ENCODE peak calls at places on chromosomes 13 and 19, in ten cellular contexts. One of them, this sample, is unnamed. For H3K9me3, the result is how much of the 10 kb centered on the place peaks cover.

GRCh38 chr19:7187605-7188339 is 106.4 kb downstream of the INSR start:
- DNase-seq in lower lobe of right lung: no peak
- DNase-seq in fibroblast of lung: no peak
- DNase-seq in psoas muscle: no peak
- DNase-seq in pancreas: no peak
- DNase-seq in left ventricle myocardium inferior: no peak
- DNase-seq in uterus: no peak
- DNase-seq in SK-N-SH: no peak
- DNase-seq in thoracic aorta: no peak
- DNase-seq in PC-3: no peak
- DNase-seq in this sample: no peak

GRCh38 chr19:45200614-45201013 is 22.0 kb downstream of the BLOC1S3 start:
- DNase-seq in lower lobe of right lung: no peak
- DNase-seq in fibroblast of lung: peak
- DNase-seq in pancreas: no peak
- DNase-seq in left ventricle myocardium inferior: no peak
- DNase-seq in SK-N-SH: no peak
- DNase-seq in psoas muscle: no peak
- DNase-seq in PC-3: no peak
- DNase-seq in thoracic aorta: no peak
- DNase-seq in uterus: no peak
- DNase-seq in this sample: no peak

GRCh38 chr19:27758626-27759505 is 1454.1 kb downstream of the UQCRFS1 start:
- DNase-seq in lower lobe of right lung: no peak
- DNase-seq in psoas muscle: no peak
- DNase-seq in fibroblast of lung: no peak
- DNase-seq in left ventricle myocardium inferior: no peak
- DNase-seq in SK-N-SH: no peak
- DNase-seq in uterus: no peak
- DNase-seq in pancreas: no peak
- DNase-seq in PC-3: no peak
- DNase-seq in thoracic aorta: no peak
- DNase-seq in this sample: no peak

GRCh38 chr13:61414686-61415664 is 674 bp downstream of the PCDH20 start:
- DNase-seq in pancreas: peak
- DNase-seq in lower lobe of right lung: peak
- DNase-seq in PC-3: peak
- DNase-seq in SK-N-SH: peak
- DNase-seq in fibroblast of lung: peak
- DNase-seq in thoracic aorta: no peak
- DNase-seq in left ventricle myocardium inferior: peak
- DNase-seq in uterus: peak
- DNase-seq in psoas muscle: peak
- DNase-seq in this sample: no peak

GRCh38 chr19:50486823-50487515 is 10.3 kb upstream of the GARIN5A start:
- DNase-seq in uterus: no peak
- DNase-seq in psoas muscle: peak
- DNase-seq in PC-3: peak
- DNase-seq in thoracic aorta: no peak
- DNase-seq in left ventricle myocardium inferior: no peak
- DNase-seq in fibroblast of lung: peak
- DNase-seq in pancreas: no peak
- DNase-seq in lower lobe of right lung: peak
- DNase-seq in SK-N-SH: peak
- DNase-seq in this sample: no peak

GRCh38 chr13:49585220-49586157 is at the start of gene RCBTB1:
- DNase-seq in left ventricle myocardium inferior: peak
- DNase-seq in lower lobe of right lung: peak
- DNase-seq in uterus: peak
- DNase-seq in thoracic aorta: peak
- DNase-seq in PC-3: peak
- DNase-seq in psoas muscle: peak
- DNase-seq in pancreas: peak
- DNase-seq in SK-N-SH: peak
- DNase-seq in fibroblast of lung: peak
- DNase-seq in this sample: peak

GRCh38 chr19:45396389-45397260 is 8.2 kb downstream of the PPP1R13L start:
- DNase-seq in pancreas: no peak
- DNase-seq in SK-N-SH: no peak
- DNase-seq in fibroblast of lung: no peak
- DNase-seq in left ventricle myocardium inferior: no peak
- DNase-seq in PC-3: no peak
- DNase-seq in thoracic aorta: no peak
- DNase-seq in uterus: no peak
- DNase-seq in psoas muscle: no peak
- DNase-seq in lower lobe of right lung: no peak
- DNase-seq in this sample: no peak

GRCh38 chr19:926595-927043 is 784 bp downstream of the ARID3A start:
- DNase-seq in PC-3: peak
- DNase-seq in SK-N-SH: no peak
- DNase-seq in thoracic aorta: no peak
- DNase-seq in lower lobe of right lung: peak
- DNase-seq in psoas muscle: peak
- DNase-seq in left ventricle myocardium inferior: peak
- DNase-seq in uterus: peak
- DNase-seq in fibroblast of lung: no peak
- DNase-seq in pancreas: peak
- DNase-seq in this sample: no peak

GRCh38 chr13:33487575-33488243 is 202.2 kb upstream of the STARD13 start:
- DNase-seq in fibroblast of lung: no peak
- DNase-seq in pancreas: no peak
- DNase-seq in PC-3: peak
- DNase-seq in lower lobe of right lung: no peak
- DNase-seq in thoracic aorta: no peak
- DNase-seq in left ventricle myocardium inferior: no peak
- DNase-seq in uterus: no peak
- DNase-seq in psoas muscle: no peak
- DNase-seq in SK-N-SH: no peak
- DNase-seq in this sample: no peak

GRCh38 chr13:42354246-42355117 is 82.5 kb downstream of the AKAP11 start:
- DNase-seq in fibroblast of lung: peak
- DNase-seq in thoracic aorta: no peak
- DNase-seq in psoas muscle: no peak
- DNase-seq in uterus: no peak
- DNase-seq in left ventricle myocardium inferior: no peak
- DNase-seq in SK-N-SH: no peak
- DNase-seq in PC-3: peak
- DNase-seq in lower lobe of right lung: no peak
- DNase-seq in pancreas: no peak
- DNase-seq in this sample: no peak

GRCh38 chr19:38653028-38653571 is 5.7 kb downstream of the ACTN4 start:
- DNase-seq in SK-N-SH: no peak
- DNase-seq in left ventricle myocardium inferior: no peak
- DNase-seq in psoas muscle: no peak
- DNase-seq in uterus: no peak
- DNase-seq in PC-3: no peak
- DNase-seq in lower lobe of right lung: no peak
- DNase-seq in pancreas: peak
- DNase-seq in fibroblast of lung: peak
- DNase-seq in thoracic aorta: no peak
- DNase-seq in this sample: no peak

GRCh38 chr19:10580979-10581631 is 6.0 kb downstream of the AP1M2 start:
- DNase-seq in thoracic aorta: peak
- DNase-seq in uterus: peak
- DNase-seq in SK-N-SH: peak
- DNase-seq in psoas muscle: peak
- DNase-seq in fibroblast of lung: peak
- DNase-seq in PC-3: peak
- DNase-seq in lower lobe of right lung: peak
- DNase-seq in pancreas: peak
- DNase-seq in left ventricle myocardium inferior: peak
- DNase-seq in this sample: peak

GRCh38 chr19:33638167-33639033 is 16.6 kb downstream of the CHST8 start:
- DNase-seq in uterus: no peak
- DNase-seq in left ventricle myocardium inferior: no peak
- DNase-seq in lower lobe of right lung: peak
- DNase-seq in thoracic aorta: no peak
- DNase-seq in SK-N-SH: no peak
- DNase-seq in PC-3: no peak
- DNase-seq in pancreas: no peak
- DNase-seq in psoas muscle: peak
- DNase-seq in fibroblast of lung: no peak
- DNase-seq in this sample: no peak

GRCh38 chr13:79775830-79776229 is 294.9 kb downstream of the NDFIP2 start:
- DNase-seq in pancreas: no peak
- DNase-seq in SK-N-SH: no peak
- DNase-seq in thoracic aorta: no peak
- DNase-seq in PC-3: peak
- DNase-seq in fibroblast of lung: peak
- DNase-seq in psoas muscle: no peak
- DNase-seq in left ventricle myocardium inferior: no peak
- DNase-seq in lower lobe of right lung: no peak
- DNase-seq in uterus: no peak
- DNase-seq in this sample: no peak

GRCh38 chr19:30682576-30683536 is 310.7 kb downstream of the ZNF536 start:
- DNase-seq in psoas muscle: peak
- DNase-seq in thoracic aorta: peak
- DNase-seq in lower lobe of right lung: peak
- DNase-seq in pancreas: peak
- DNase-seq in uterus: peak
- DNase-seq in fibroblast of lung: peak
- DNase-seq in PC-3: peak
- DNase-seq in SK-N-SH: peak
- DNase-seq in left ventricle myocardium inferior: peak
- DNase-seq in this sample: peak

GRCh38 chr13:44759222-44759721 is 183.1 kb upstream of the TSC22D1 start:
- DNase-seq in PC-3: no peak
- DNase-seq in SK-N-SH: no peak
- DNase-seq in pancreas: no peak
- DNase-seq in uterus: no peak
- DNase-seq in left ventricle myocardium inferior: no peak
- DNase-seq in lower lobe of right lung: no peak
- DNase-seq in thoracic aorta: no peak
- DNase-seq in fibroblast of lung: peak
- DNase-seq in psoas muscle: no peak
- DNase-seq in this sample: no peak

GRCh38 chr19:50203281-50204080 is at the start of gene MYH14:
- DNase-seq in pancreas: peak
- DNase-seq in PC-3: peak
- DNase-seq in fibroblast of lung: peak
- DNase-seq in psoas muscle: peak
- DNase-seq in lower lobe of right lung: peak
- DNase-seq in left ventricle myocardium inferior: peak
- DNase-seq in thoracic aorta: peak
- DNase-seq in SK-N-SH: peak
- DNase-seq in uterus: peak
- DNase-seq in this sample: no peak

DNA sequence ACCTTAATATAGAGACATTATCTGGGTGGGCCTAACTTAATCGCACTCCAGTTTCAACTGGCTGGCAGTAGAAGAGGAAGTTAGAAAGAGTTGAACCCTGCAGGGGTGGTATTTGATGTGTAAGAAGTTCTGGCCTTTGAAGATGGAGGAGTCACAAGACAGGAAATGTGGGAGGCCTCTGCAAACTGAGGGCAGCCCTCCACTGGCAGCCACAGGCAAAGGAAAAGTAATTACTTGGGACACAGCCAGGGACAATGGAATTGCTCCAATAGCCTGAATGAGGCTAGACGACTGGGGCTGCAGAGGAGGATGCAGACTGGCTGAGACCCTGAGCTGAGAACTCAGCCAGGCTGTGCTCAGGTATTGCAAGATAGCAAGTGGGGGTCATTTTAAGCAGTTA is 703.3 kb upstream of the ARGLU1 start:
- DNase-seq in thoracic aorta: no peak
- DNase-seq in uterus: no peak
- DNase-seq in left ventricle myocardium inferior: no peak
- DNase-seq in SK-N-SH: peak
- DNase-seq in psoas muscle: no peak
- DNase-seq in pancreas: no peak
- DNase-seq in fibroblast of lung: peak
- DNase-seq in lower lobe of right lung: no peak
- DNase-seq in PC-3: peak
- DNase-seq in this sample: no peak
- TF ChIP-seq CTCF in thoracic aorta: no peak
- TF ChIP-seq CTCF in uterus: no peak
- TF ChIP-seq CTCF in left ventricle myocardium inferior: no peak
- TF ChIP-seq CTCF in SK-N-SH: no peak
- TF ChIP-seq CTCF in psoas muscle: no peak
- TF ChIP-seq CTCF in pancreas: no peak
- TF ChIP-seq CTCF in fibroblast of lung: no peak
- TF ChIP-seq CTCF in lower lobe of right lung: no peak
- TF ChIP-seq CTCF in PC-3: no peak
- TF ChIP-seq CTCF in this sample: no peak

GRCh38 chr19:36775768-36776167 is 3.2 kb upstream of the ZNF850 start:
- DNase-seq in uterus: peak
- DNase-seq in PC-3: no peak
- DNase-seq in thoracic aorta: no peak
- DNase-seq in lower lobe of right lung: no peak
- DNase-seq in SK-N-SH: no peak
- DNase-seq in left ventricle myocardium inferior: peak
- DNase-seq in pancreas: peak
- DNase-seq in psoas muscle: no peak
- DNase-seq in fibroblast of lung: peak
- DNase-seq in this sample: no peak
- H3K9me3 ChIP-seq in uterus: under half
- H3K9me3 ChIP-seq in PC-3: under half
- H3K9me3 ChIP-seq in thoracic aorta: under half
- H3K9me3 ChIP-seq in lower lobe of right lung: under half
- H3K9me3 ChIP-seq in SK-N-SH: under half
- H3K9me3 ChIP-seq in left ventricle myocardium inferior: under half
- H3K9me3 ChIP-seq in pancreas: under half
- H3K9me3 ChIP-seq in psoas muscle: under half
- H3K9me3 ChIP-seq in fibroblast of lung: under half
- H3K9me3 ChIP-seq in this sample: under half

GRCh38 chr13:47798906-47799305 is 202.2 kb downstream of the SUCLA2 start:
- DNase-seq in fibroblast of lung: peak
- DNase-seq in lower lobe of right lung: no peak
- DNase-seq in psoas muscle: no peak
- DNase-seq in PC-3: peak
- DNase-seq in pancreas: no peak
- DNase-seq in thoracic aorta: no peak
- DNase-seq in SK-N-SH: no peak
- DNase-seq in uterus: no peak
- DNase-seq in left ventricle myocardium inferior: no peak
- DNase-seq in this sample: no peak
- TF ChIP-seq CTCF in fibroblast of lung: peak
- TF ChIP-seq CTCF in lower lobe of right lung: no peak
- TF ChIP-seq CTCF in psoas muscle: no peak
- TF ChIP-seq CTCF in PC-3: peak
- TF ChIP-seq CTCF in pancreas: no peak
- TF ChIP-seq CTCF in thoracic aorta: no peak
- TF ChIP-seq CTCF in SK-N-SH: peak
- TF ChIP-seq CTCF in uterus: no peak
- TF ChIP-seq CTCF in left ventricle myocardium inferior: peak
- TF ChIP-seq CTCF in this sample: no peak

GRCh38 chr19:58123354-58123753 is 25.3 kb upstream of the ZSCAN18 start:
- DNase-seq in SK-N-SH: no peak
- DNase-seq in thoracic aorta: no peak
- DNase-seq in left ventricle myocardium inferior: no peak
- DNase-seq in fibroblast of lung: no peak
- DNase-seq in lower lobe of right lung: no peak
- DNase-seq in psoas muscle: no peak
- DNase-seq in uterus: no peak
- DNase-seq in pancreas: no peak
- DNase-seq in PC-3: no peak
- DNase-seq in this sample: no peak

GRCh38 chr19:58118979-58119733 is 21.1 kb upstream of the ZSCAN18 start:
- DNase-seq in thoracic aorta: no peak
- DNase-seq in fibroblast of lung: no peak
- DNase-seq in psoas muscle: no peak
- DNase-seq in lower lobe of right lung: no peak
- DNase-seq in PC-3: no peak
- DNase-seq in SK-N-SH: no peak
- DNase-seq in uterus: no peak
- DNase-seq in left ventricle myocardium inferior: no peak
- DNase-seq in pancreas: no peak
- DNase-seq in this sample: no peak

GRCh38 chr19:58117841-58118575 is 20.0 kb upstream of the ZSCAN18 start:
- DNase-seq in lower lobe of right lung: no peak
- DNase-seq in fibroblast of lung: no peak
- DNase-seq in psoas muscle: no peak
- DNase-seq in SK-N-SH: peak
- DNase-seq in uterus: no peak
- DNase-seq in PC-3: no peak
- DNase-seq in left ventricle myocardium inferior: no peak
- DNase-seq in thoracic aorta: no peak
- DNase-seq in pancreas: no peak
- DNase-seq in this sample: no peak
- H3K9me3 ChIP-seq in lower lobe of right lung: half or more
- H3K9me3 ChIP-seq in fibroblast of lung: under half
- H3K9me3 ChIP-seq in psoas muscle: under half
- H3K9me3 ChIP-seq in SK-N-SH: under half
- H3K9me3 ChIP-seq in uterus: under half
- H3K9me3 ChIP-seq in PC-3: half or more
- H3K9me3 ChIP-seq in left ventricle myocardium inferior: half or more
- H3K9me3 ChIP-seq in thoracic aorta: half or more
- H3K9me3 ChIP-seq in pancreas: under half
- H3K9me3 ChIP-seq in this sample: half or more